ENCODE peak calls at places on chromosomes 13 and 19, in five cellular contexts. B, X, Q, I and Y are unnamed samples.

GRCh38 chr19:27822336-27822735 is 1390.6 kb downstream of the UQCRFS1 start:
- DNase-seq in B (no peak), X (peak; percentile 2), Q (no peak), I (no peak), Y (no peak)

GRCh38 chr13:78680611-78681010 is 21.7 kb upstream of the OBI1 start:
- DNase-seq in B (no peak), X (no peak), Q (no peak), I (no peak), Y (no peak)

GRCh38 chr13:20566424-20566916 is 487 bp upstream of the IFT88 start:
- DNase-seq in B (no peak), X (peak; percentile 81), Q (no peak), I (no peak), Y (peak; percentile 91)

GRCh38 chr13:21321269-21321668 is 137.8 kb downstream of the ZDHHC20 start:
- DNase-seq in B (no peak), X (no peak), Q (no peak), I (no peak), Y (no peak)

GRCh38 chr13:73422973-73423372 is 364.2 kb downstream of the KLF5 start:
- DNase-seq in B (no peak), X (no peak), Q (no peak), I (no peak), Y (no peak)

GRCh38 chr19:49019242-49019932 is 2.5 kb upstream of the LHB start:
- DNase-seq in B (peak; percentile 77), X (peak; percentile 53), Q (peak; percentile 48), I (no peak), Y (peak; percentile 47)

GRCh38 chr13:98478134-98479129 is 98.5 kb downstream of the STK24 start:
- DNase-seq in B (no peak), X (peak; percentile 63), Q (no peak), I (no peak), Y (no peak)

GRCh38 chr13:93775507-93776108 is 549.0 kb downstream of the GPC6 start:
- DNase-seq in B (no peak), X (peak; percentile 77), Q (no peak), I (no peak), Y (no peak)

GRCh38 chr13:30923423-30923822 is 9.0 kb upstream of the TEX26 start:
- DNase-seq in B (no peak), X (peak; percentile 18), Q (no peak), I (no peak), Y (no peak)

GRCh38 chr13:49356224-49356623 is 87.6 kb downstream of the CAB39L start:
- DNase-seq in B (no peak), X (peak; percentile 95), Q (no peak), I (no peak), Y (no peak)

GRCh38 chr13:30805603-30806011 is 70.3 kb downstream of the ALOX5AP start:
- DNase-seq in B (no peak), X (no peak), Q (no peak), I (peak; percentile 55), Y (no peak)

GRCh38 chr13:59745395-59745788 is 418.3 kb downstream of the DIAPH3 start:
- DNase-seq in B (no peak), X (peak; percentile 57), Q (no peak), I (no peak), Y (no peak)

GRCh38 chr13:30145709-30146367 is 161.5 kb downstream of the KATNAL1 start:
- DNase-seq in B (no peak), X (no peak), Q (peak; percentile 11), I (no peak), Y (no peak)